ENCODE peak calls at places on chromosomes 7 and 10, in four cellular contexts. J, L, K and A are unnamed samples.

GRCh38 chr7:149834601-149835000 is 3.6 kb upstream of the ZNF862 start:
- DNase-seq in K (no peak), J (no peak), L (no peak), A (no peak)

GRCh38 chr10:60978287-60979115 is 34.5 kb upstream of the RHOBTB1 start:
- DNase-seq in J (peak), L (no peak), K (peak), A (no peak)

GRCh38 chr10:124175701-124176100 is 82.3 kb upstream of the CHST15 start:
- DNase-seq in K (no peak), J (no peak), L (no peak), A (no peak)

GRCh38 chr7:26127411-26127810 is 24.6 kb upstream of the NFE2L3 start:
- DNase-seq in L (no peak), K (no peak), J (no peak), A (peak)

GRCh38 chr10:19488592-19489280 is 327.5 kb upstream of the PLXDC2 start:
- DNase-seq in L (peak), J (no peak), K (no peak), A (no peak)

GRCh38 chr10:28020993-28021982 is 22.4 kb upstream of the ODAD2 start:
- DNase-seq in L (no peak), K (no peak), J (no peak), A (no peak)

GRCh38 chr7:44154703-44155102 is 13.6 kb upstream of the MYL7 start:
- DNase-seq in L (no peak), K (no peak), J (no peak), A (no peak)

GRCh38 chr7:35019179-35019729 is 18.0 kb downstream of the DPY19L1 start:
- DNase-seq in K (no peak), J (no peak), L (no peak), A (no peak)

GRCh38 chr7:24318326-24318725 is 34.3 kb downstream of the NPY start:
- DNase-seq in J (no peak), L (no peak), K (peak), A (no peak)

GRCh38 chr10:32265756-32266155 is 81.2 kb downstream of the EPC1 start:
- DNase-seq in J (no peak), K (no peak), L (no peak), A (no peak)

GRCh38 chr10:125982256-125982948 is 86.0 kb downstream of the FANK1 start:
- DNase-seq in K (peak), J (peak), L (no peak), A (peak)

GRCh38 chr7:99559276-99559915 is 954 bp downstream of the ZNF655 start:
- DNase-seq in K (no peak), L (no peak), J (peak), A (no peak)

GRCh38 chr7:115654384-115655181 is 376.0 kb downstream of the TFEC start:
- DNase-seq in J (peak), L (no peak), K (no peak), A (no peak)

GRCh38 chr7:21690717-21691116 is 147.9 kb downstream of the DNAH11 start:
- DNase-seq in L (no peak), J (no peak), K (no peak), A (no peak)

GRCh38 chr10:88921194-88921593 is 31.4 kb downstream of the ACTA2 start:
- DNase-seq in L (no peak), K (no peak), J (no peak), A (no peak)

GRCh38 chr7:36925207-36925606 is 200.9 kb upstream of the AOAH start:
- DNase-seq in K (no peak), L (no peak), J (no peak), A (no peak)

GRCh38 chr10:80503584-80504157 is 34.0 kb upstream of the SH2D4B start:
- DNase-seq in L (no peak), J (no peak), K (no peak), A (no peak)

GRCh38 chr10:99906470-99906869 is 103.3 kb downstream of the DNMBP start:
- DNase-seq in J (peak), L (no peak), K (peak), A (no peak)

GRCh38 chr10:95785942-95786669 is 30.1 kb downstream of the ENTPD1 start:
- DNase-seq in K (no peak), J (no peak), L (no peak), A (peak)

GRCh38 chr7:124349443-124349842 is 316.6 kb upstream of the TMEM229A start:
- DNase-seq in J (no peak), K (no peak), L (no peak), A (no peak)

DNA sequence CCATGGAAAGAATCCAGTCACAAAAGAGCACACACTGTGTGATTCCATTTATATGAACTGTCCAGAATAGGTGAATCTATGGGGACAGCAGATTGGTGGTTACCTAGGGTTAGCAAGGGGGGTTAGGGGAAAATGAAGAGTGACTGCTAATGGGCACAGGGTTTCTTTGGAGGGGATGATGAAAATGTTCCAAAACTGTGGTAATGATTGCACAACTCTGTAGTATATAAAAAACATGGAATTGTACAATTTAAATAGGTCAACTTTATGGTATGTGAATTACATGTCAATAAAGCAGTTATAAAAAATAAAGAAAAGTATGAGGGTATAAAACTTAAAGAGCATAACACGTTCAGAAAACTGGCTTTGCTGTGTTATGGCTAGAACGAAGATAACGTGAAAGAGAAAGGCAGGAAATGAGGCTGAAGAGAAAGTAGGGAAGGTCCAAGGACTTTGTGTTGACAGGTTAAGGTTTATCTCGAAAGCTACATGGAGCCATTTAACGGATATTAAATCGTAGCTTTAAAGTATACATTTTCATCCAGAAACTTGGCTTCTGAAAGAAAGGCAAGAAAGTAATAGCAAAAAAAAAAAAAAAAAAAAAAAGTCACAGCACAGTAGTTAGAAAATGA is 26.4 kb upstream of the MSS51 start:
- DNase-seq in J (peak), L (no peak), K (peak), A (no peak)
- TF ChIP-seq CHD1 in J (no peak), L (no peak), K (no peak), A (no peak)

DNA sequence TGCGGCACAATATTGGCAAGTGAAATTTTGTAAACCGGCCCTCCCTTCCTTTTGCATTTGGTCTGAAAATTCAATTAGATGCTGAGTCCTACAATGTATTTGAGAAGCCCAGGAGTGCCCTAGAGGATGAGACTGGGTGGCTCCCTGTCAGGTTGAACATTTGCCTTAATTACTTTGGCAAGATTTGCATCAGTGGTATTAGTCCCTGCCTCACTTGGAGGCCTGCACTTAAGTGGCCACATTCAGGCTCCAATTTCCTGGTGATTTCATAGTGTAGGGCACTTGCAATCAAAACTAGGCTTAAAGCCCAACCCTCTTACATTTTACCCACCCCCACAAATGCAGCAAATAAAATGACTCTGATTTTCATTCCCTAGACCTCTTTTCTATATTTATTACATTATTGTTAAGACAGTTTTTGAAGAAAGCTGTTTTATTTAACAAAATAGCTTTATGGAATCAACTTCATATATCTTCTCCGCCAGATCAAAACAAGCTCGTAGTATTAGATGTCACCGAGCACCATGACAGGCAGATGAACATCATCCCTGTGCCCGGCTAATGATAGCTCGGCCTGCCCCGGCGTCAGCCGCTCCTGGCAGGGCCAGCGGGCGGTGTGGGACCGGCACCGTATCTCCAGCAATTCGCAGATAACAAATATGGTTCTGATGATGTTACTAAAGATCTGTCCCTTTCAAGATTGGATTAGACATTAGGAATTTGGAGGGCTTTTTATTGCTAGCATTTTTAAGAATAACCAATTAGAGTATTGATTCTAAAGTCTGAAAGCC is 73.6 kb downstream of the EGFR start:
- DNase-seq in J (peak), K (no peak), L (no peak), A (no peak)
- TF ChIP-seq CHD1 in J (no peak), K (no peak), L (no peak), A (no peak)

GRCh38 chr7:1372063-1372462 is 87.2 kb downstream of the MICALL2 start:
- DNase-seq in J (no peak), K (no peak), L (no peak), A (no peak)

GRCh38 chr7:1368682-1369571 is 90.3 kb downstream of the MICALL2 start:
- DNase-seq in K (peak), L (peak), J (no peak), A (no peak)

GRCh38 chr7:1370738-1371137 is 88.5 kb downstream of the MICALL2 start:
- DNase-seq in J (no peak), K (no peak), L (no peak), A (no peak)

GRCh38 chr7:1369856-1370657 is 89.2 kb downstream of the MICALL2 start:
- DNase-seq in L (peak), J (no peak), K (no peak), A (no peak)

GRCh38 chr7:1372671-1373379 is 86.4 kb downstream of the MICALL2 start:
- DNase-seq in K (no peak), L (no peak), J (no peak), A (no peak)
- TF ChIP-seq CHD1 in K (no peak), L (no peak), J (no peak), A (no peak)

GRCh38 chr10:120598377-120598776 is 141.3 kb downstream of the PLPP4 start:
- DNase-seq in J (no peak), L (peak), K (no peak), A (no peak)
- TF ChIP-seq CHD1 in J (no peak), L (no peak), K (no peak), A (no peak)

GRCh38 chr7:1637155-1637554 is 32.9 kb upstream of the ELFN1 start:
- DNase-seq in L (no peak), K (no peak), J (no peak), A (no peak)

GRCh38 chr7:1640376-1641172 is 29.5 kb upstream of the ELFN1 start:
- DNase-seq in K (peak), J (no peak), L (peak), A (no peak)

GRCh38 chr7:1639578-1640175 is 30.4 kb upstream of the ELFN1 start:
- DNase-seq in J (no peak), L (no peak), K (no peak), A (no peak)

GRCh38 chr7:1639071-1639470 is 31.0 kb upstream of the ELFN1 start:
- DNase-seq in J (no peak), K (no peak), L (no peak), A (no peak)

DNA sequence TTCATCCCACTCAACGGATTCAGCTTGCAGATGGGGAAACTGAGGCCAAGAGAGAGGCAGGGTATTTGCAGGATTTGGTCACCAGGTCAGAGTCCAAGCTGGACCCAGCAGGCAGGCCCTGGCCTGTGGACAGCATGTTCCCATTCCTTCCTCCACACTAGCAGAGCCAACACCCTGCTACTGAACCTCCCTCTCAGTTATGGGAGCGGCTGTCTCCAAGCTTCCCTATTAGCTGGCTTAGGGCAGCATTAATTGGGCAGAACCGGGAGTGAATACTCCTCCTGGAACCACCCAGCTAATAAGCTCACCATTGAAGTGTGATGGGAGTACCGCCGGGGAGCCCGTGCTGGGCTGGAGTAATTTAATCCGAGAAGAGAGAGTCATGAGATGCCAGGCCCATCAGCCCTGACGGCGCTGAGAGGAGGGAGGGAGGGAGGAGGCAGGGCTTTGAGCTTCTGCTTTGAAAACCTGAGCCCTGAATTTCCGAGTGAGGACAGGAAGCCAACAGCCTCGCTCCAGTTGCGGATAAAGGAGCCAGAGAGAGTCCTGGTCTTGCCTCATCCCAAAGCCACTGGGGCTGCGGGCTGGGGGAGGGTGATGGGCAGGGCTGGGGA is 31.9 kb upstream of the ELFN1 start:
- DNase-seq in K (no peak), J (no peak), L (no peak), A (no peak)
- TF ChIP-seq CHD1 in K (no peak), J (no peak), L (no peak), A (no peak)

GRCh38 chr10:930415-931325 is 835 bp downstream of the LARP4B start:
- DNase-seq in K (peak), J (peak), L (peak), A (no peak)
- TF ChIP-seq CHD1 in K (peak), J (peak), L (no peak), A (no peak)